ENCODE peak calls at places on chromosomes 13 and 19, in four cellular contexts. One of them, this sample, is unnamed.

GRCh38 chr13:27006519-27007161 is 165.0 kb downstream of the USP12 start:
- DNase-seq in tibial artery: no peak
- DNase-seq in body of pancreas: peak
- DNase-seq in A673: peak
- DNase-seq in this sample: no peak

GRCh38 chr13:42893346-42893745 is 98.7 kb downstream of the EPSTI1 start:
- DNase-seq in tibial artery: no peak
- DNase-seq in body of pancreas: no peak
- DNase-seq in A673: no peak
- DNase-seq in this sample: no peak

GRCh38 chr13:48194392-48194754 is 38.6 kb upstream of the ITM2B start:
- DNase-seq in tibial artery: no peak
- DNase-seq in body of pancreas: no peak
- DNase-seq in A673: no peak
- DNase-seq in this sample: no peak

GRCh38 chr19:55663846-55664536 is 9.2 kb downstream of the U2AF2 start:
- DNase-seq in tibial artery: no peak
- DNase-seq in body of pancreas: no peak
- DNase-seq in A673: no peak
- DNase-seq in this sample: no peak

GRCh38 chr13:28558567-28558966 is 63.6 kb upstream of the FLT1 start:
- DNase-seq in tibial artery: no peak
- DNase-seq in body of pancreas: no peak
- DNase-seq in A673: no peak
- DNase-seq in this sample: no peak

GRCh38 chr13:22740264-22740663 is 440.5 kb upstream of the SGCG start:
- DNase-seq in tibial artery: no peak
- DNase-seq in body of pancreas: no peak
- DNase-seq in A673: peak
- DNase-seq in this sample: no peak

GRCh38 chr13:98821372-98822237 is 69.1 kb upstream of the SLC15A1 start:
- DNase-seq in tibial artery: peak
- DNase-seq in body of pancreas: peak
- DNase-seq in A673: peak
- DNase-seq in this sample: peak

GRCh38 chr13:99314640-99315176 is 7.5 kb upstream of the GPR183 start:
- DNase-seq in tibial artery: no peak
- DNase-seq in body of pancreas: no peak
- DNase-seq in A673: no peak
- DNase-seq in this sample: no peak

GRCh38 chr13:30307194-30307965 is at the start of gene KATNAL1:
- DNase-seq in tibial artery: peak
- DNase-seq in body of pancreas: peak
- DNase-seq in A673: peak
- DNase-seq in this sample: no peak

GRCh38 chr13:32278456-32278855 is 36.7 kb downstream of the ZAR1L start:
- DNase-seq in tibial artery: no peak
- DNase-seq in body of pancreas: no peak
- DNase-seq in A673: no peak
- DNase-seq in this sample: no peak

GRCh38 chr19:36151144-36152051 is 849 bp downstream of the COX7A1 start:
- DNase-seq in tibial artery: peak
- DNase-seq in body of pancreas: peak
- DNase-seq in A673: no peak
- DNase-seq in this sample: no peak

GRCh38 chr13:31274345-31274870 is 74.6 kb downstream of the B3GLCT start:
- DNase-seq in tibial artery: no peak
- DNase-seq in body of pancreas: no peak
- DNase-seq in A673: no peak
- DNase-seq in this sample: no peak

GRCh38 chr13:75855216-75855615 is 219.1 kb downstream of the LMO7 start:
- DNase-seq in tibial artery: no peak
- DNase-seq in body of pancreas: no peak
- DNase-seq in A673: no peak
- DNase-seq in this sample: no peak

GRCh38 chr13:44819245-44819644 is 170.0 kb downstream of the NUFIP1 start:
- DNase-seq in tibial artery: no peak
- DNase-seq in body of pancreas: no peak
- DNase-seq in A673: no peak
- DNase-seq in this sample: no peak

GRCh38 chr19:49859838-49860715 is 7.3 kb downstream of the PNKP start:
- DNase-seq in tibial artery: no peak
- DNase-seq in body of pancreas: no peak
- DNase-seq in A673: no peak
- DNase-seq in this sample: no peak

GRCh38 chr13:95921485-95921884 is 131.7 kb downstream of the UGGT2 start:
- DNase-seq in tibial artery: no peak
- DNase-seq in body of pancreas: no peak
- DNase-seq in A673: no peak
- DNase-seq in this sample: no peak

GRCh38 chr13:79541426-79542049 is 60.6 kb downstream of the NDFIP2 start:
- DNase-seq in tibial artery: no peak
- DNase-seq in body of pancreas: no peak
- DNase-seq in A673: peak
- DNase-seq in this sample: peak

GRCh38 chr13:107117327-107118012 is 549.5 kb upstream of the ARGLU1 start:
- DNase-seq in tibial artery: no peak
- DNase-seq in body of pancreas: no peak
- DNase-seq in A673: no peak
- DNase-seq in this sample: no peak

GRCh38 chr19:13995017-13995728 is 10.9 kb downstream of the RFX1 start:
- DNase-seq in tibial artery: peak
- DNase-seq in body of pancreas: peak
- DNase-seq in A673: no peak
- DNase-seq in this sample: no peak

GRCh38 chr13:46592410-46592809 is 39.4 kb downstream of the LRCH1 start:
- DNase-seq in tibial artery: no peak
- DNase-seq in body of pancreas: no peak
- DNase-seq in A673: no peak
- DNase-seq in this sample: no peak

GRCh38 chr19:51093066-51093465 is 10.4 kb upstream of the KLK14 start:
- DNase-seq in tibial artery: no peak
- DNase-seq in body of pancreas: peak
- DNase-seq in A673: no peak
- DNase-seq in this sample: no peak

GRCh38 chr19:47156861-47157454 is 26.3 kb downstream of the SAE1 start:
- DNase-seq in tibial artery: no peak
- DNase-seq in body of pancreas: no peak
- DNase-seq in A673: no peak
- DNase-seq in this sample: no peak

GRCh38 chr13:87798536-87798935 is 127.4 kb downstream of the SLITRK5 start:
- DNase-seq in tibial artery: no peak
- DNase-seq in body of pancreas: peak
- DNase-seq in A673: no peak
- DNase-seq in this sample: no peak

GRCh38 chr19:28472111-28472510 is 740.8 kb downstream of the UQCRFS1 start:
- DNase-seq in tibial artery: no peak
- DNase-seq in body of pancreas: no peak
- DNase-seq in A673: no peak
- DNase-seq in this sample: no peak

GRCh38 chr13:31485651-31486051 is 253.7 kb upstream of the RXFP2 start:
- DNase-seq in tibial artery: no peak
- DNase-seq in body of pancreas: no peak
- DNase-seq in A673: peak
- DNase-seq in this sample: no peak

DNA sequence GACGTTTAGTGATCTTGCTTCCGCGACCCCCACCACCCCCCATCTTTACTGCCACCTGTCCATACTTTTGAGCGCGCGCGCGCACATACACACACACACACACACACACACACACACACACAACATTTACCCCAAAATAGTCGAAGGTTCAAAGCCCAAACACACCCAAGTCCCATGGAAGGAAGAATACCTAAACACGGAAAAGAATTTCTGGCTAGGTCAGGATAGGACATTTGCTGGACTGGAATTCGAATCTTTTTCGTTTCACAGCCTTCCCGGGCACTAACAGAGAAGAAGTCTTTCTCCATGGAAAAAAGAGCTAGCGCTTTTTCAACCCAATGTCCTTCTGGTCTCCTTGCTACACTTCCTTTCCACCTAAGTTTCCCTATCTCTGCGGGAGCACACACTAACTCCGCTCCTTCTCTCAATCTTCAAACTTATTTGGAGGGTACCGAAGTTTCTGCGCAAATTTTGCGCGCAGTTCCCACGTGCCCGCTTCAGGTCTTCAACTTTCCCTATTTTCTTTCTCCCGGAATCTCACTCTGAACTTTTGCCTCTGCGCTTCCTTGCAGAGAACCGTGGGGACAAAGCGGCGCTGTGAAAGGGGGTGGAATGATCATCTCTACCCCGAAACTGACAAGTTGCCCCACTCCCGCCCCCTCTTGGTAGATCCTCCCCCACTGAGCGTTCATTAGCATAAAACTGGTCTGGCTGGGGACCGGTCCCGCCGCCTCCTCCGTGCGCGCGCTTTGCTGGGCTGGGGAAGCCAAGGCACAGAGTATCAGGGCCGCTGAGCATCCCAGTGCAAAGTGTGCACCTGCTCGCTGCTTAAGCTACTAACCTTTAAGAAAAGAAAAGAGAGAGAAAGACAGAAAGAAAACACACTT is 2.7 kb downstream of the DACH1 start:
- DNase-seq in tibial artery: peak
- DNase-seq in body of pancreas: peak
- DNase-seq in A673: peak
- DNase-seq in this sample: no peak
- H3K4me3 ChIP-seq in tibial artery: peak
- H3K4me3 ChIP-seq in body of pancreas: peak
- H3K4me3 ChIP-seq in A673: peak
- H3K4me3 ChIP-seq in this sample: peak

GRCh38 chr19:6091771-6092291 is 18.5 kb downstream of the RFX2 start:
- DNase-seq in tibial artery: no peak
- DNase-seq in body of pancreas: no peak
- DNase-seq in A673: no peak
- DNase-seq in this sample: no peak
- H3K4me3 ChIP-seq in tibial artery: peak
- H3K4me3 ChIP-seq in body of pancreas: no peak
- H3K4me3 ChIP-seq in A673: no peak
- H3K4me3 ChIP-seq in this sample: no peak

GRCh38 chr19:2040647-2041435 is 10.2 kb downstream of the MKNK2 start:
- DNase-seq in tibial artery: no peak
- DNase-seq in body of pancreas: no peak
- DNase-seq in A673: no peak
- DNase-seq in this sample: no peak

GRCh38 chr19:2039959-2040646 is 10.9 kb downstream of the MKNK2 start:
- DNase-seq in tibial artery: no peak
- DNase-seq in body of pancreas: peak
- DNase-seq in A673: no peak
- DNase-seq in this sample: no peak

GRCh38 chr19:2041686-2042484 is 9.2 kb downstream of the MKNK2 start:
- DNase-seq in tibial artery: peak
- DNase-seq in body of pancreas: peak
- DNase-seq in A673: peak
- DNase-seq in this sample: peak

GRCh38 chr19:2042485-2043268 is 8.4 kb downstream of the MKNK2 start:
- DNase-seq in tibial artery: no peak
- DNase-seq in body of pancreas: peak
- DNase-seq in A673: no peak
- DNase-seq in this sample: no peak

DNA sequence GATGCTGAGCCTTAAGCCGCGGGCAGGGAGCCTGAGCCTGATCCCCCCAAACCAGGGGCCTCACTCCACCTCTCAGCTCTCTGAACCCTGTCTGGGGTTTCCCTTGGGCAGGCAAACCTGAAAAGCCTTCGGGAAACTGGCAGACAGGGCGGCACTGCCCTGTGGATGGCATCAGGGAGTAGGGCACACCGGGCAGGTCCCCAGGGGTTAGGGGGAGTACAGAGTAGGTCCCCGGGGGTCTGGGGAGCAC is 9.7 kb downstream of the MKNK2 start:
- DNase-seq in tibial artery: no peak
- DNase-seq in body of pancreas: no peak
- DNase-seq in A673: no peak
- DNase-seq in this sample: no peak
- H3K4me3 ChIP-seq in tibial artery: peak
- H3K4me3 ChIP-seq in body of pancreas: no peak
- H3K4me3 ChIP-seq in A673: peak
- H3K4me3 ChIP-seq in this sample: peak

DNA sequence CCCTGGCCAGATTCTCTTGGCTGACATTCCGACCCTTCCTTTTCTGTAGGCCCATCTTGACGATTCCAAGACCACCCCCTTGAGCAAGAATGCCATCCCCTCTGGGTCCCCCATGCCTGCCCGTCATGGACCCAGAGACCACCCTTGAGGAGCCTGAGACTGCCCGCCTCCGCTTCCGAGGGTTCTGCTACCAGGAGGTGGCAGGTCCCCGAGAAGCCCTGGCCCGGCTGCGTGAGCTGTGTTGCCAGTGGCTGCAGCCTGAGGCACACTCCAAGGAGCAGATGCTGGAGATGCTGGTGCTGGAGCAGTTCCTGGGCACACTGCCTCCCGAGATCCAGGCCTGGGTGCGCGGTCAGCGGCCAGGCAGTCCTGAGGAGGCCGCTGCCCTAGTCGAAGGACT is 978 bp downstream of the ZNF446 start:
- DNase-seq in tibial artery: no peak
- DNase-seq in body of pancreas: no peak
- DNase-seq in A673: no peak
- DNase-seq in this sample: no peak
- H3K4me3 ChIP-seq in tibial artery: peak
- H3K4me3 ChIP-seq in body of pancreas: no peak
- H3K4me3 ChIP-seq in A673: peak
- H3K4me3 ChIP-seq in this sample: peak

GRCh38 chr19:1438933-1439358 is 750 bp downstream of the RPS15 start:
- DNase-seq in tibial artery: no peak
- DNase-seq in body of pancreas: no peak
- DNase-seq in A673: no peak
- DNase-seq in this sample: no peak
- H3K4me3 ChIP-seq in tibial artery: peak
- H3K4me3 ChIP-seq in body of pancreas: peak
- H3K4me3 ChIP-seq in A673: peak
- H3K4me3 ChIP-seq in this sample: peak

This sample was measured in LNCaP clone FGC.